ENCODE peak calls at places on chromosome 18, in four cellular contexts. L is tibial artery, I is B cell, P is foreskin fibroblast. U is an unnamed sample.

GRCh38 chr18:31741096-31741735 is 19.5 kb downstream of the SLC25A52 start:
- DNase-seq in L (peak), I (peak), P (peak), U (peak)

GRCh38 chr18:69217271-69217670 is 183.4 kb upstream of the DOK6 start:
- DNase-seq in L (no peak), I (no peak), P (no peak), U (no peak)

GRCh38 chr18:57058734-57059133 is 88.2 kb upstream of the BOD1L2 start:
- DNase-seq in L (no peak), I (no peak), P (no peak), U (no peak)

GRCh38 chr18:32618501-32618985 is 147.9 kb upstream of the GAREM1 start:
- DNase-seq in L (no peak), I (no peak), P (no peak), U (no peak)

GRCh38 chr18:54392621-54393023 is 34.9 kb downstream of the C18orf54 start:
- DNase-seq in L (no peak), I (no peak), P (peak), U (peak)

GRCh38 chr18:33201509-33201926 is 239.0 kb downstream of the CCDC178 start:
- DNase-seq in L (no peak), I (no peak), P (peak), U (no peak)

GRCh38 chr18:32271649-32272324 is 81.9 kb downstream of the MEP1B start:
- DNase-seq in L (no peak), I (no peak), P (peak), U (peak)

GRCh38 chr18:45997689-45998088 is 30.6 kb upstream of the EPG5 start:
- DNase-seq in L (no peak), I (no peak), P (no peak), U (no peak)

GRCh38 chr18:44601447-44601846 is 79.2 kb upstream of the SETBP1 start:
- DNase-seq in L (no peak), I (no peak), P (peak), U (no peak)

DNA sequence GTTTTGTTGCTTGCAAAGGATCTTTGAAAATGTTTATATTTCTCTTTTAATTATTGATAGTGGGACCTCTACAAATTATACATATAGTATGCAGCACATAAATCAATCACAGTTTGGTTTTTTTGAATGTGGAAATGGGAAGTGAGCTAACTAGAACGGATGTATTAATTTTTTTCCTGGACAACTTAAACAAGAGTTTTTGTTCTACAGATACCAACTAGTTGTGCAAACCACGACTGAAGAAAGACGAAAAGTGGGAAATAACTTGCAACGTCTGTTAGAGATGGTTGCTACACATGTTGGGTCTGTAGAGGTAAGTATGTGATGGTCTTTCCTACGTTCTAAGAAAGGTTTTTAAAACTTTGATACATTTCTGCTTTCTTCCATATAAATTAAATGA is 39.2 kb downstream of the NDC80 start:
- DNase-seq in L (no peak), I (no peak), P (no peak), U (no peak)
- TF ChIP-seq CTCF in L (no peak), I (no peak), P (no peak), U (no peak)

GRCh38 chr18:63511285-63511684 is 30.9 kb upstream of the SERPINB12 start:
- DNase-seq in L (no peak), I (no peak), P (peak), U (peak)
- TF ChIP-seq CTCF in L (peak), I (peak), P (peak), U (peak)

GRCh38 chr18:74497778-74498177 is 1.6 kb downstream of the CNDP2 start:
- DNase-seq in L (no peak), I (no peak), P (peak), U (no peak)

GRCh38 chr18:74497308-74497640 is 1.1 kb downstream of the CNDP2 start:
- DNase-seq in L (no peak), I (no peak), P (no peak), U (no peak)

GRCh38 chr18:74495581-74496507 is at the start of gene CNDP2:
- DNase-seq in L (peak), I (peak), P (peak), U (peak)

GRCh38 chr18:74494514-74494913 is 1.6 kb upstream of the CNDP2 start:
- DNase-seq in L (no peak), I (no peak), P (no peak), U (no peak)

DNA sequence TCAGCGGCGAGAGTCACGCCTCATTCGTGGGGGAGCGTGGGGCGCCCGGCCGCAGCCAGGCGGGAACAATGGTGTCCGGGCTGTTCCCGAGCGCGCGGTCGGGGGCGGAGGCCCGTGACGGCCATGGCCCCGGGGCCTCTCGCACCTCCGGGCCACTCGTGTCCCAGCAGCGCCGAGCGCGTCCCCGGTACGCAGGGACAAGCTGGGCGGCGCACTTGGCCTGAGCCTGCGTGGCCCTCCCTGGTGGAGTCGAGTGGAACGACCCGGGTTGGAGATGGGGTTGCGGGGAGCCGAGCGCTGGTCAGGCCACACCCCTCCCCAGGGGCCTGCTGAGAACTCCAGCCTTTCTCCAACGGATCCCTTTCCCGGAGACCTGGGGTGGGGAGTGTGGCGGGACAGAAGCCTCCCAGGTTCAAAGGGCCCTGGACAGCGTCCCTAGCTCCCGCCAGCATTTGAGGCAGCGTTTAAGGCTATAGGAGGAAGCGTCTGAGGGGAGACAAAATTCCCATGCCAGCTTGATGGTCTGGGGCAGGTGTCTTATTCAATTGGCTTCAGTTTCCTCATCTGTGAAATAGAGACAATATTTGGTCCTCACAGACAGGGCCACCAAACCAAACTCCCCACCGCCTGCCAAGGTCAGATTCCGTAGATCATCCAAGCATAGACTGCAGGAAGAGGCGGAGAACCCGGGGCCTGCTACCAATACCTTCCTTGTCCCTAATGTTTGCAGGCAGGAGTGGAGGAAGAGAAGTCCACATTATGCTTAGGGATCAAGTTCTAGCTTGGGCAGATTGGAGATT is 545 bp downstream of the CNDP2 start:
- DNase-seq in L (peak), I (peak), P (peak), U (peak)
- TF ChIP-seq CTCF in L (no peak), I (no peak), P (no peak), U (peak)

GRCh38 chr18:10687161-10687925 is 161.5 kb downstream of the NAPG start:
- DNase-seq in L (no peak), I (no peak), P (no peak), U (no peak)

GRCh38 chr18:10681581-10682367 is 155.9 kb downstream of the NAPG start:
- DNase-seq in L (no peak), I (no peak), P (no peak), U (no peak)

GRCh38 chr18:10685484-10685883 is 159.7 kb downstream of the NAPG start:
- DNase-seq in L (no peak), I (no peak), P (no peak), U (no peak)

DNA sequence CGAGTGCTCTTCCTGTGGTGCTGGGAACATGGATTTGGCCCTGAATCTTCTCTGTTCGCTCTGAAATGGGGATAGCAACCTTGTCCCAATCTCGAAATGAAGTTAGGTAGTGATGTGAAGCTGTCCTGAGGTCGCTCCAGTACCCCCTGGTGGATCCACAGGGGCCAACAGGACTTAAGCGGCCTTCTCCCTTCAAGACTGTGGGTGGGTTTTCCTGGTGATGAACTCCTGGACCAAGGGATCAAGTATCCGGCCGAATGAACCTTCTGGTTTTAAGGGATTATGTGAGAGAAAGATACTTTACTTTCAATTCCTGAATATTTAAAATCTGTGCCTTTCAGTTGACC is 156.5 kb downstream of the NAPG start:
- DNase-seq in L (no peak), I (no peak), P (no peak), U (no peak)
- TF ChIP-seq CTCF in L (no peak), I (no peak), P (no peak), U (no peak)

GRCh38 chr18:9671214-9671613 is 36.9 kb upstream of the RAB31 start:
- DNase-seq in L (no peak), I (no peak), P (no peak), U (no peak)

GRCh38 chr18:9669016-9669415 is 39.1 kb upstream of the RAB31 start:
- DNase-seq in L (no peak), I (no peak), P (no peak), U (no peak)

GRCh38 chr18:9679125-9679524 is 29.0 kb upstream of the RAB31 start:
- DNase-seq in L (no peak), I (no peak), P (no peak), U (no peak)

DNA sequence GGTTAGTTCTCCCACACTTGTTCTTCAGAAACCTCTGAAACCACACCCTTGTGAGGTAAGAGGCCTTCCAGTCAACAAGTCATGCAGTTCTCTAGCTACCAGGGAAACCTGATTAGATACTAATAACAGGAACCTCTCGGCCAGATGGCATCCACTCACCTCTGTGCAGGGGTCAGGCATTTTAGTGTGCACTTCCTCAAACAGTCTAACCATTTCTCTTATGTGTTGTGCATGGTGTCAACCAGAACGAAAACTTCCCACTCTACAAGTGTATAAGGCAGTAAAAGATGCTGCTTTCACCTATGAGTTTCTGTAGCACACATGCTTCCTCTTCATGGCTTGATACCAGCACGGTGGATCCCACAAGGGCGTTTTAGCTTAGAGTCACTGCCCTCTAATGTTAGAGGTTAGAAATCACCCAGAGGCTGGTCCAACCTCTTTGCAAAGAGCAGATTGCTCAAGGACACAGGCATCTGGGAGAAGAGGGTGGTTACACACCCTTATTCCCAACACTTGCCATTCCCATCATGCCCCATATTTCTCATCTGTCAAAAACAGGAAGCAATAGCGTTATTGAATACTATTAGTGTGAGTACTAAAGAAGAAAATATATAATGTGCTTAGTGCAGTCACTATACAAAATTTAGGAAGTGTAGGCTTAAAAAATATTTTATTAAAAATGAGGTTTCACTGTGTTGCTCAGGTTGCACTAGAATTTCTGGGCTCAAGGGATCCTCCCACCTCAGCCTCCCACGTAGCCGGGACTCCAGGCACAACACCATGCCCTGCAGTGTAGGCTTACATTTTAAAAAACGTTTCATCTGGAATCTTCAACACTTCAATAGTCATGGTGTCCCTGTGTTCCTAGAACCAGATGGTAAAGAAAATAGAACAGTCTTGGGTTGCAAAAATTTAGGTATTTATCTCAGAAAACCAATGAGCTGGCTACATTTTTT is 34.5 kb upstream of the RAB31 start:
- DNase-seq in L (peak), I (peak), P (peak), U (no peak)
- TF ChIP-seq CTCF in L (peak), I (peak), P (peak), U (peak)

DNA sequence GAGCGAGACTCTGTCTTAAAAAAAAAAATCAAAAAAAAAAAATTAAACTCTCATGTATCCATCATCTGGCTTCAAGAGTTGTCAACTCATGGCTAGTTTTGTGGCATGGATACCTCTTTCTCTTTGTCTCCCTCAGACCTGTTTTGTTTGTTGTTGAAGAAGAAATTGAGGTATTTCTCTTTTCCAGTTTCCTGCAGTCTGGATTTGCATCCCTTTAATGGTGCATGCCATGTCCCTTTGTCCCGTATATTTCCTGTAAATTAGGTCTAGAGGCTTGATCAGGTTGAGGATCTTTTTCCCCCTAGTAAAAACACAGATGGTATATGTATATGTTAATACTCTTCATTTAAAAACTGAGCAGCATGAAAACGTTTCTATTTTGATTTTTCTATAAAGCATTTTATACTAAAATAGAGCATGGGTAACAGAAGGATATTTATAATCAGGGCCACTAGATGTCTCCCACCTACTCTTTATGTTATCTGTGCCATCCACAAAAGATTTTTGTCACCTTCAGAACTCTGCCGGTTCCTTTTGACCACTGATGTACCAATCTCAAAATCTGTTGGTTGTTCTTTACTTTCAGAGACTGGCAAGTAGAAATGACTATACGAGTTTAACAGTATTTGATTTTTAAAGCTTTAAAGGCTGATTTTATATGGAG is 80.1 kb downstream of the GALNT1 start:
- DNase-seq in L (no peak), I (no peak), P (peak), U (no peak)
- TF ChIP-seq CTCF in L (no peak), I (no peak), P (peak), U (peak)

DNA sequence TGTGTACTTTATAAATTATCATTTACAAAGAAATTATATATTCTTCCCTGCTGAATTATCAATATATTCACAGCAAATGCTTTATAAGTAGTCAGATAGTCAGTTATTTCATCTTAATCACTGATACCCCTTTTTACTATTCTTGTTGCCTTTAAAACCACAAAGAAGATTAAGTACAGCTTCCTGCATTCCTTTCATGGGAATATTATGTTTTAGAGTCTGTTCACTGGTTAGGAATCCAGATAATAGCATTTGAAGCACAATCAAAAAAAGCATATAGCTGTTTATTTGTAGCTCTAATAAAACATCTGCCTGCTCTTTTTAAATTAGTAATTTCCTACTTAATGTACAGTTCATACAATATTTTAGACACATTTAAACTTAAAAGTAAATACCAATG is 508.9 kb downstream of the FBXO15 start:
- DNase-seq in L (no peak), I (no peak), P (peak), U (no peak)
- TF ChIP-seq CTCF in L (no peak), I (no peak), P (no peak), U (no peak)